ENCODE peak calls at places on chromosome 1, in nine cellular contexts. J is GM12891; E is HuH-7.5; R is activated CD8-positive, alpha-beta memory T cell treated with anti-CD3 and anti-CD28 coated beads for 48 hours; T is iPS-NIHi11; M is epithelial cell of prostate; C is stimulated activated CD4-positive, alpha-beta T cell treated with anti-CD3 and anti-CD28 coated beads, TNF-alpha, amount 100 ng/mL, for 24 hours; A is NCI-H69; U is AG08395. I is an unnamed sample.

GRCh38 chr1:245067257-245067656 is 87.5 kb upstream of the KIF26B start:
- DNase-seq in C (no peak), R (no peak), J (no peak), A (no peak), T (no peak), U (no peak), E (no peak), M (no peak), I (no peak)

GRCh38 chr1:160058087-160058486 is 11.9 kb downstream of the KCNJ10 start:
- DNase-seq in U (peak), R (no peak), J (no peak), C (no peak), M (no peak), A (peak), E (no peak), T (no peak), I (no peak)

GRCh38 chr1:76568839-76569238 is 298.4 kb upstream of the ST6GALNAC5 start:
- DNase-seq in U (no peak), C (no peak), J (no peak), A (peak), R (no peak), M (no peak), T (no peak), E (no peak), I (no peak)

GRCh38 chr1:179742717-179743678 is at the start of gene FAM163A:
- DNase-seq in U (no peak), J (no peak), A (peak), R (no peak), E (no peak), T (peak), C (peak), M (no peak), I (peak)

GRCh38 chr1:56033321-56034037 is 545.9 kb downstream of the PLPP3 start:
- DNase-seq in E (no peak), M (no peak), A (no peak), C (no peak), J (no peak), T (no peak), U (no peak), R (no peak), I (no peak)

GRCh38 chr1:16992675-16993074 is 12.3 kb upstream of the MFAP2 start:
- DNase-seq in C (no peak), E (no peak), A (no peak), J (no peak), R (no peak), U (no peak), T (no peak), M (no peak), I (no peak)

GRCh38 chr1:207810606-207811295 is 58.9 kb downstream of the CD46 start:
- DNase-seq in A (no peak), C (no peak), T (no peak), M (no peak), J (no peak), E (no peak), U (no peak), R (no peak), I (no peak)

GRCh38 chr1:21524686-21525339 is 15.6 kb downstream of the ALPL start:
- DNase-seq in A (no peak), U (no peak), R (no peak), E (no peak), T (no peak), M (no peak), C (no peak), J (no peak), I (no peak)